ENCODE peak calls at places on chromosomes 6 and 20, in seven cellular contexts. One of them, this sample, is unnamed.

GRCh38 chr6:83053678-83054077 is 12.0 kb downstream of the UBE3D start:
- DNase-seq in HFFc6: no peak
- DNase-seq in stimulated activated CD4-positive, alpha-beta T cell treated with anti-CD3 and anti-CD28 coated beads, TNF-alpha, amount 100 ng/mL, for 24 hours: no peak
- DNase-seq in cardiac fibroblast: no peak
- DNase-seq in neuronal stem cell: no peak
- DNase-seq in AG09319: no peak
- DNase-seq in left ventricle myocardium superior: no peak
- DNase-seq in this sample: no peak

GRCh38 chr6:132961122-132961521 is 146.8 kb downstream of the RPS12 start:
- DNase-seq in stimulated activated CD4-positive, alpha-beta T cell treated with anti-CD3 and anti-CD28 coated beads, TNF-alpha, amount 100 ng/mL, for 24 hours: no peak
- DNase-seq in AG09319: no peak
- DNase-seq in cardiac fibroblast: peak
- DNase-seq in neuronal stem cell: no peak
- DNase-seq in HFFc6: peak
- DNase-seq in left ventricle myocardium superior: no peak
- DNase-seq in this sample: no peak

GRCh38 chr6:33809619-33810018 is 5.8 kb upstream of the MLN start:
- DNase-seq in neuronal stem cell: no peak
- DNase-seq in HFFc6: no peak
- DNase-seq in cardiac fibroblast: no peak
- DNase-seq in left ventricle myocardium superior: peak
- DNase-seq in stimulated activated CD4-positive, alpha-beta T cell treated with anti-CD3 and anti-CD28 coated beads, TNF-alpha, amount 100 ng/mL, for 24 hours: no peak
- DNase-seq in AG09319: no peak
- DNase-seq in this sample: peak

GRCh38 chr20:50309764-50310672 is 119.4 kb downstream of the CEBPB start:
- DNase-seq in HFFc6: no peak
- DNase-seq in stimulated activated CD4-positive, alpha-beta T cell treated with anti-CD3 and anti-CD28 coated beads, TNF-alpha, amount 100 ng/mL, for 24 hours: no peak
- DNase-seq in left ventricle myocardium superior: no peak
- DNase-seq in cardiac fibroblast: no peak
- DNase-seq in neuronal stem cell: no peak
- DNase-seq in AG09319: no peak
- DNase-seq in this sample: no peak

GRCh38 chr6:124747336-124747735 is 214.9 kb upstream of the RNF217 start:
- DNase-seq in AG09319: no peak
- DNase-seq in left ventricle myocardium superior: no peak
- DNase-seq in HFFc6: no peak
- DNase-seq in stimulated activated CD4-positive, alpha-beta T cell treated with anti-CD3 and anti-CD28 coated beads, TNF-alpha, amount 100 ng/mL, for 24 hours: no peak
- DNase-seq in neuronal stem cell: no peak
- DNase-seq in cardiac fibroblast: no peak
- DNase-seq in this sample: no peak

GRCh38 chr6:135867332-135867731 is 15.8 kb downstream of the PDE7B start:
- DNase-seq in HFFc6: no peak
- DNase-seq in left ventricle myocardium superior: no peak
- DNase-seq in cardiac fibroblast: no peak
- DNase-seq in stimulated activated CD4-positive, alpha-beta T cell treated with anti-CD3 and anti-CD28 coated beads, TNF-alpha, amount 100 ng/mL, for 24 hours: no peak
- DNase-seq in neuronal stem cell: no peak
- DNase-seq in AG09319: no peak
- DNase-seq in this sample: no peak

GRCh38 chr20:13649548-13649947 is 10.8 kb upstream of the TASP1 start:
- DNase-seq in AG09319: no peak
- DNase-seq in cardiac fibroblast: peak
- DNase-seq in neuronal stem cell: no peak
- DNase-seq in HFFc6: no peak
- DNase-seq in stimulated activated CD4-positive, alpha-beta T cell treated with anti-CD3 and anti-CD28 coated beads, TNF-alpha, amount 100 ng/mL, for 24 hours: no peak
- DNase-seq in left ventricle myocardium superior: peak
- DNase-seq in this sample: peak

GRCh38 chr6:33080127-33081089 is 4.6 kb downstream of the HLA-DPB1 start:
- DNase-seq in HFFc6: peak
- DNase-seq in cardiac fibroblast: peak
- DNase-seq in stimulated activated CD4-positive, alpha-beta T cell treated with anti-CD3 and anti-CD28 coated beads, TNF-alpha, amount 100 ng/mL, for 24 hours: no peak
- DNase-seq in AG09319: no peak
- DNase-seq in neuronal stem cell: peak
- DNase-seq in left ventricle myocardium superior: peak
- DNase-seq in this sample: peak

GRCh38 chr20:787827-788226 is 19.5 kb upstream of the SLC52A3 start:
- DNase-seq in AG09319: no peak
- DNase-seq in cardiac fibroblast: no peak
- DNase-seq in neuronal stem cell: no peak
- DNase-seq in left ventricle myocardium superior: no peak
- DNase-seq in stimulated activated CD4-positive, alpha-beta T cell treated with anti-CD3 and anti-CD28 coated beads, TNF-alpha, amount 100 ng/mL, for 24 hours: no peak
- DNase-seq in HFFc6: no peak
- DNase-seq in this sample: no peak

GRCh38 chr20:9179193-9179802 is 110.4 kb downstream of the PLCB4 start:
- DNase-seq in stimulated activated CD4-positive, alpha-beta T cell treated with anti-CD3 and anti-CD28 coated beads, TNF-alpha, amount 100 ng/mL, for 24 hours: no peak
- DNase-seq in AG09319: no peak
- DNase-seq in HFFc6: peak
- DNase-seq in neuronal stem cell: no peak
- DNase-seq in cardiac fibroblast: peak
- DNase-seq in left ventricle myocardium superior: no peak
- DNase-seq in this sample: no peak

GRCh38 chr6:75213112-75213511 is 7.3 kb upstream of the COL12A1 start:
- DNase-seq in stimulated activated CD4-positive, alpha-beta T cell treated with anti-CD3 and anti-CD28 coated beads, TNF-alpha, amount 100 ng/mL, for 24 hours: no peak
- DNase-seq in cardiac fibroblast: peak
- DNase-seq in HFFc6: no peak
- DNase-seq in neuronal stem cell: no peak
- DNase-seq in AG09319: no peak
- DNase-seq in left ventricle myocardium superior: no peak
- DNase-seq in this sample: no peak